ENCODE peak calls at places on chromosomes 13 and 19, in five cellular contexts. One of them, this sample, is unnamed.

GRCh38 chr19:44003461-44004134 is 841 bp downstream of the ZNF230 start:
- DNase-seq in hepatocyte: peak
- DNase-seq in tibial nerve: no peak
- DNase-seq in cardiac fibroblast: peak
- DNase-seq in stomach: no peak
- DNase-seq in this sample: no peak

GRCh38 chr13:99572921-99573320 is 71.6 kb downstream of the TM9SF2 start:
- DNase-seq in hepatocyte: no peak
- DNase-seq in tibial nerve: no peak
- DNase-seq in cardiac fibroblast: peak
- DNase-seq in stomach: no peak
- DNase-seq in this sample: peak

GRCh38 chr13:68666774-68667397 is 1436.8 kb upstream of the PCDH9 start:
- DNase-seq in hepatocyte: no peak
- DNase-seq in tibial nerve: no peak
- DNase-seq in cardiac fibroblast: no peak
- DNase-seq in stomach: no peak
- DNase-seq in this sample: no peak

GRCh38 chr13:35966024-35966423 is 165.2 kb downstream of the DCLK1 start:
- DNase-seq in hepatocyte: no peak
- DNase-seq in tibial nerve: no peak
- DNase-seq in cardiac fibroblast: no peak
- DNase-seq in stomach: no peak
- DNase-seq in this sample: peak

GRCh38 chr19:41646589-41647204 is 19.8 kb upstream of the CEACAM4 start:
- DNase-seq in hepatocyte: no peak
- DNase-seq in tibial nerve: no peak
- DNase-seq in cardiac fibroblast: peak
- DNase-seq in stomach: no peak
- DNase-seq in this sample: peak

GRCh38 chr13:61485128-61485765 is 69.6 kb upstream of the PCDH20 start:
- DNase-seq in hepatocyte: no peak
- DNase-seq in tibial nerve: no peak
- DNase-seq in cardiac fibroblast: no peak
- DNase-seq in stomach: no peak
- DNase-seq in this sample: no peak

GRCh38 chr13:43316997-43317396 is 293.6 kb downstream of the DNAJC15 start:
- DNase-seq in hepatocyte: peak
- DNase-seq in tibial nerve: peak
- DNase-seq in cardiac fibroblast: peak
- DNase-seq in stomach: no peak
- DNase-seq in this sample: peak

GRCh38 chr13:105465251-105465650 is 1070.2 kb downstream of the EFNB2 start:
- DNase-seq in hepatocyte: no peak
- DNase-seq in tibial nerve: no peak
- DNase-seq in cardiac fibroblast: no peak
- DNase-seq in stomach: no peak
- DNase-seq in this sample: no peak

GRCh38 chr19:4304509-4305252 is at the start of gene FSD1:
- DNase-seq in hepatocyte: peak
- DNase-seq in tibial nerve: no peak
- DNase-seq in cardiac fibroblast: peak
- DNase-seq in stomach: no peak
- DNase-seq in this sample: peak

GRCh38 chr13:20411638-20412342 is 113.9 kb downstream of the CRYL1 start:
- DNase-seq in hepatocyte: no peak
- DNase-seq in tibial nerve: no peak
- DNase-seq in cardiac fibroblast: no peak
- DNase-seq in stomach: no peak
- DNase-seq in this sample: no peak

GRCh38 chr19:5961969-5962945 is 15.7 kb downstream of the RANBP3 start:
- DNase-seq in hepatocyte: peak
- DNase-seq in tibial nerve: peak
- DNase-seq in cardiac fibroblast: peak
- DNase-seq in stomach: peak
- DNase-seq in this sample: peak

GRCh38 chr19:21699197-21699596 is 68.2 kb downstream of the ZNF100 start:
- DNase-seq in hepatocyte: no peak
- DNase-seq in tibial nerve: no peak
- DNase-seq in cardiac fibroblast: no peak
- DNase-seq in stomach: no peak
- DNase-seq in this sample: no peak

GRCh38 chr13:20475927-20476691 is 49.5 kb downstream of the CRYL1 start:
- DNase-seq in hepatocyte: peak
- DNase-seq in tibial nerve: no peak
- DNase-seq in cardiac fibroblast: no peak
- DNase-seq in stomach: peak
- DNase-seq in this sample: no peak

GRCh38 chr19:1206733-1207301 is 1.2 kb downstream of the STK11 start:
- DNase-seq in hepatocyte: peak
- DNase-seq in tibial nerve: no peak
- DNase-seq in cardiac fibroblast: no peak
- DNase-seq in stomach: no peak
- DNase-seq in this sample: no peak

DNA sequence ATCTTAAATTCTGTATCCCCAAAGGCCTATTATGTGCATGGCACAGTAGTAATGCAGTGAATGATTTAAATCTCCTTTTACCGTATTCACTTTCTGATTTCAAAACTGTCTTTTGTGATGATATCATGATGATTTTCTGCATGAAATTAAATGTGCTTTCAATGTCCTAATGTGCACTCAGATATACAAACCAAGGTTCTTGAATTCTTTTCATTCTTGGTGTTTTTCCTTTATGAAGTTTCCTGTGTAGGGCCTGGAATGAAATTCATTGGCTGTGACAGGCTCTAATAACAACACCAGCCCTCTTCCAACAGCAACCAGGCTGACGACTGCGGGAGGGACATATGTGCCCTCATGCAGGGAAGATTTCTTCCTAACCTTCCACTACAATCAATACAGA is 1052.0 kb downstream of the DIAPH3 start:
- DNase-seq in hepatocyte: no peak
- DNase-seq in tibial nerve: no peak
- DNase-seq in cardiac fibroblast: peak
- DNase-seq in stomach: no peak
- DNase-seq in this sample: peak
- H3K4me3 ChIP-seq in hepatocyte: no peak
- H3K4me3 ChIP-seq in tibial nerve: no peak
- H3K4me3 ChIP-seq in cardiac fibroblast: no peak
- H3K4me3 ChIP-seq in stomach: no peak
- H3K4me3 ChIP-seq in this sample: no peak

DNA sequence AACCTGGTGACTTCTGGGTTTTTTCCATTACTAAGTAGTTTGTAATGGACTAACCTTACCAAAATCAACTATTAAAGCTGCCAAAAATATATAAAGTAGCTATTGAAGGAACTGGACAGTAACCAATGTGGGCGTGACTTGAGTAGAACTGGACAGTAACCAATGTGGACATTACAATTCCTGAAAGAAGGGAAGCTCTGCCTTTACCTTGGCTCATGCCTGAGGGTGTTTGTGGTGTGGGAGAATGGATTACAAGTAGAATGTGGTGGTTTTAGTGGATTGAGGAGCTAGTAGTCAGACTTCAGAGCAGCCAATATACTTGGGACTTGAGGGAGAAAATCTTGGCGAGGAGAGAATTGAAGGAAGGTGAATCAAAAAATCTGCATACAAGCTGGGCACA is 17.5 kb downstream of the LRRC63 start:
- DNase-seq in hepatocyte: no peak
- DNase-seq in tibial nerve: no peak
- DNase-seq in cardiac fibroblast: no peak
- DNase-seq in stomach: no peak
- DNase-seq in this sample: no peak
- TF ChIP-seq CTCF in hepatocyte: no peak
- TF ChIP-seq CTCF in tibial nerve: no peak
- TF ChIP-seq CTCF in cardiac fibroblast: no peak
- TF ChIP-seq CTCF in stomach: no peak
- TF ChIP-seq CTCF in this sample: no peak

GRCh38 chr19:18543814-18544475 is 572 bp upstream of the FKBP8 start:
- DNase-seq in hepatocyte: peak
- DNase-seq in tibial nerve: peak
- DNase-seq in cardiac fibroblast: peak
- DNase-seq in stomach: peak
- DNase-seq in this sample: peak
- H3K4me3 ChIP-seq in hepatocyte: no peak
- H3K4me3 ChIP-seq in tibial nerve: peak
- H3K4me3 ChIP-seq in cardiac fibroblast: peak
- H3K4me3 ChIP-seq in stomach: peak
- H3K4me3 ChIP-seq in this sample: peak

GRCh38 chr13:89925107-89925506 is 1422.4 kb upstream of the MIR17HG start:
- DNase-seq in hepatocyte: peak
- DNase-seq in tibial nerve: no peak
- DNase-seq in cardiac fibroblast: peak
- DNase-seq in stomach: no peak
- DNase-seq in this sample: peak
- TF ChIP-seq CTCF in hepatocyte: peak
- TF ChIP-seq CTCF in tibial nerve: no peak
- TF ChIP-seq CTCF in cardiac fibroblast: peak
- TF ChIP-seq CTCF in stomach: no peak
- TF ChIP-seq CTCF in this sample: peak

GRCh38 chr19:2654585-2654861 is 48.0 kb downstream of the GNG7 start:
- DNase-seq in hepatocyte: no peak
- DNase-seq in tibial nerve: no peak
- DNase-seq in cardiac fibroblast: no peak
- DNase-seq in stomach: no peak
- DNase-seq in this sample: no peak
- H3K4me3 ChIP-seq in hepatocyte: no peak
- H3K4me3 ChIP-seq in tibial nerve: no peak
- H3K4me3 ChIP-seq in cardiac fibroblast: no peak
- H3K4me3 ChIP-seq in stomach: no peak
- H3K4me3 ChIP-seq in this sample: no peak

This sample was measured in AG10803.